ENCODE peak calls at places on chromosome 5, in six cellular contexts. O is activated T-cell treated with anti-CD3 and anti-CD28 coated beads, Interleukin-2, amount 50 U/mL, for 48 hours; L is MCF 10A; U is activated naive CD8-positive, alpha-beta T cell treated with anti-CD3 and anti-CD28 coated beads, Interleukin-2, amount 50 U/mL, for 24 hours; P is Daoy; K is NCI-H460. N is an unnamed sample.

GRCh38 chr5:146009020-146009419 is 72.6 kb downstream of the SH3RF2 start:
- DNase-seq in O (no peak), L (no peak), U (no peak), P (no peak), K (no peak), N (no peak)

GRCh38 chr5:172123269-172123692 is 64.7 kb downstream of the STK10 start:
- DNase-seq in O (no peak), L (peak; percentile 73), U (no peak), P (peak; percentile 75), K (no peak), N (no peak)

GRCh38 chr5:67353500-67353931 is 156.9 kb upstream of the CD180 start:
- DNase-seq in O (no peak), L (peak; percentile 32), U (no peak), P (no peak), K (no peak), N (no peak)

GRCh38 chr5:15807248-15807647 is 307.3 kb downstream of the FBXL7 start:
- DNase-seq in O (no peak), L (no peak), U (no peak), P (no peak), K (no peak), N (no peak)

GRCh38 chr5:62593331-62593730 is 14.7 kb downstream of the LRRC70 start:
- DNase-seq in O (no peak), L (peak; percentile 25), U (no peak), P (peak; percentile 6), K (peak; percentile 26), N (no peak)

GRCh38 chr5:17805426-17805825 is 171.2 kb downstream of the TAF11L14 start:
- DNase-seq in O (no peak), L (peak; percentile 57), U (no peak), P (no peak), K (no peak), N (no peak)

GRCh38 chr5:88244686-88245085 is 24.0 kb downstream of the TMEM161B start:
- DNase-seq in O (no peak), L (no peak), U (no peak), P (no peak), K (no peak), N (no peak)

GRCh38 chr5:82074968-82075367 is 103.1 kb downstream of the ATG10 start:
- DNase-seq in O (no peak), L (no peak), U (no peak), P (no peak), K (no peak), N (no peak)

GRCh38 chr5:161625673-161626072 is 59.8 kb upstream of the GABRA6 start:
- DNase-seq in O (no peak), L (no peak), U (no peak), P (no peak), K (no peak), N (no peak)

GRCh38 chr5:130295235-130295634 is 391.0 kb downstream of the CHSY3 start:
- DNase-seq in O (no peak), L (no peak), U (no peak), P (no peak), K (peak; percentile 37), N (no peak)

GRCh38 chr5:173456751-173457171 is 128.5 kb upstream of the STC2 start:
- DNase-seq in O (no peak), L (peak; percentile 54), U (no peak), P (peak; percentile 95), K (peak; percentile 67), N (no peak)

GRCh38 chr5:112885001-112885400 is 23.9 kb downstream of the SRP19 start:
- DNase-seq in O (no peak), L (no peak), U (no peak), P (no peak), K (no peak), N (no peak)